ENCODE peak calls at places on chromosomes 1 and 21, in four cellular contexts. B is GM12864, J is fibroblast of lung, R is endothelial cell. G is an unnamed sample.
A peak's percentile ranks its signal among the peaks of the same experiment; 100 is the strongest.

GRCh38 chr1:36889846-36890245 is 144.5 kb downstream of the GRIK3 start:
- DNase-seq in B (no peak), J (no peak), R (no peak), G (no peak)

GRCh38 chr1:85347908-85348307 is 71.5 kb upstream of the BCL10 start:
- DNase-seq in B (no peak), J (no peak), R (no peak), G (no peak)

GRCh38 chr1:10968411-10968826 is 44.0 kb upstream of the TARDBP start:
- DNase-seq in B (peak; percentile 62), J (no peak), R (no peak), G (peak; percentile 43)

GRCh38 chr1:209199371-209199770 is 384.1 kb upstream of the CAMK1G start:
- DNase-seq in B (no peak), J (no peak), R (no peak), G (peak; percentile 61)

GRCh38 chr1:107096690-107097089 is 40.2 kb downstream of the PRMT6 start:
- DNase-seq in B (no peak), J (no peak), R (no peak), G (no peak)

GRCh38 chr1:203367051-203367450 is 16.1 kb upstream of the FMOD start:
- DNase-seq in B (no peak), J (no peak), R (no peak), G (no peak)

GRCh38 chr1:92481598-92482403 is 4.9 kb downstream of the GFI1 start:
- DNase-seq in B (no peak), J (peak; percentile 36), R (peak; percentile 20), G (no peak)

GRCh38 chr1:18954270-18955071 is 2.0 kb downstream of the IFFO2 start:
- DNase-seq in B (no peak), J (no peak), R (peak; percentile 42), G (no peak)

GRCh38 chr1:209023790-209024189 is 559.7 kb upstream of the CAMK1G start:
- DNase-seq in B (no peak), J (no peak), R (no peak), G (no peak)

GRCh38 chr1:11906870-11907269 is 19.4 kb downstream of the KIAA2013 start:
- DNase-seq in B (no peak), J (no peak), R (no peak), G (no peak)

GRCh38 chr1:56324504-56324903 is 254.9 kb downstream of the PLPP3 start:
- DNase-seq in B (no peak), J (no peak), R (no peak), G (no peak)

GRCh38 chr1:241459186-241459802 is 60.3 kb downstream of the FH start:
- DNase-seq in B (no peak), J (no peak), R (no peak), G (no peak)

GRCh38 chr1:1614204-1614953 is 921 bp upstream of the MIB2 start:
- DNase-seq in B (no peak), J (peak; percentile 62), R (peak; percentile 6), G (peak; percentile 58)

GRCh38 chr21:44758781-44759627 is 42.6 kb downstream of the UBE2G2 start:
- DNase-seq in B (no peak), J (no peak), R (no peak), G (no peak)

GRCh38 chr1:224433041-224433670 is 1.4 kb downstream of the WDR26 start:
- DNase-seq in B (no peak), J (no peak), R (peak; percentile 18), G (peak; percentile 20)

GRCh38 chr1:41171266-41171874 is 70.7 kb downstream of the SCMH1 start:
- DNase-seq in B (no peak), J (no peak), R (no peak), G (no peak)

GRCh38 chr21:45468051-45468970 is 63.3 kb downstream of the COL18A1 start:
- DNase-seq in B (no peak), J (no peak), R (no peak), G (no peak)

GRCh38 chr21:20311388-20311787 is 686.8 kb upstream of the NCAM2 start:
- DNase-seq in B (no peak), J (no peak), R (no peak), G (no peak)

GRCh38 chr21:29258626-29259335 is 39.9 kb upstream of the BACH1 start:
- DNase-seq in B (no peak), J (peak; percentile 69), R (no peak), G (no peak)

GRCh38 chr1:158121604-158122254 is 59.0 kb upstream of the CD1D start:
- DNase-seq in B (no peak), J (peak; percentile 55), R (peak; percentile 62), G (peak; percentile 25)

GRCh38 chr21:42746593-42747266 is 93.3 kb downstream of the PDE9A start:
- DNase-seq in B (no peak), J (no peak), R (no peak), G (peak; percentile 53)

GRCh38 chr1:107139833-107140702 is 771 bp upstream of the NTNG1 start:
- DNase-seq in B (no peak), J (peak; percentile 87), R (peak; percentile 55), G (peak; percentile 8)

GRCh38 chr1:82538876-82539275 is 738.1 kb downstream of the ADGRL2 start:
- DNase-seq in B (no peak), J (peak; percentile 88), R (no peak), G (no peak)

GRCh38 chr1:21857142-21857839 is 45.2 kb downstream of the LDLRAD2 start:
- DNase-seq in B (no peak), J (peak; percentile 12), R (no peak), G (no peak)

GRCh38 chr1:191641420-191642215 is 516.6 kb upstream of the RGS18 start:
- DNase-seq in B (no peak), J (peak; percentile 15), R (no peak), G (no peak)

GRCh38 chr1:169949139-169949538 is 55.4 kb upstream of the SCYL3 start:
- DNase-seq in B (no peak), J (peak; percentile 49), R (no peak), G (no peak)

GRCh38 chr1:100414693-100415092 is 62.4 kb downstream of the CDC14A start:
- DNase-seq in B (no peak), J (no peak), R (no peak), G (no peak)

GRCh38 chr1:50023292-50024159 is at the start of gene AGBL4:
- DNase-seq in B (no peak), J (peak; percentile 1), R (peak; percentile 74), G (peak; percentile 39)

GRCh38 chr1:232620356-232620841 is 9.5 kb downstream of the SIPA1L2 start:
- DNase-seq in B (no peak), J (peak; percentile 95), R (no peak), G (peak; percentile 66)

GRCh38 chr1:106952766-106953165 is 103.7 kb upstream of the PRMT6 start:
- DNase-seq in B (no peak), J (no peak), R (no peak), G (no peak)

GRCh38 chr1:50959303-50959912 is 659 bp downstream of the FAF1 start:
- DNase-seq in B (no peak), J (peak; percentile 36), R (no peak), G (peak; percentile 35)

GRCh38 chr1:78177708-78178270 is 132.0 kb downstream of the GIPC2 start:
- DNase-seq in B (no peak), J (no peak), R (no peak), G (no peak)

GRCh38 chr1:76053021-76053420 is 21.5 kb upstream of the ST6GALNAC3 start:
- DNase-seq in B (no peak), J (no peak), R (no peak), G (no peak)

G was measured in transverse colon.